ENCODE peak calls at places on chromosomes 4 and X, in four cellular contexts. W is upper lobe of right lung, B is breast epithelium, F is SJSA1. M is an unnamed sample.

GRCh38 chrX:115894087-115894486 is 276.5 kb upstream of the AGTR2 start:
- DNase-seq in W (no peak), F (no peak), B (no peak), M (no peak)

GRCh38 chr4:127809173-127809800 is 27.2 kb downstream of the HSPA4L start:
- DNase-seq in F (no peak), W (no peak), B (no peak), M (no peak)

GRCh38 chrX:120452131-120452530 is 17.0 kb downstream of the LAMP2 start:
- DNase-seq in W (no peak), F (no peak), B (no peak), M (no peak)

GRCh38 chrX:32126997-32127396 is 1055.2 kb upstream of the FTHL17 start:
- DNase-seq in B (no peak), F (no peak), W (no peak), M (no peak)

GRCh38 chr4:118058955-118059354 is 24.7 kb downstream of the NDST3 start:
- DNase-seq in W (no peak), F (no peak), B (no peak), M (no peak)

GRCh38 chrX:84240848-84241565 is 53.0 kb upstream of the RPS6KA6 start:
- DNase-seq in B (no peak), W (no peak), F (no peak), M (no peak)

GRCh38 chr4:130403221-130403620 is 1307.3 kb downstream of the C4orf33 start:
- DNase-seq in F (no peak), W (no peak), B (no peak), M (no peak)

GRCh38 chrX:123487674-123488073 is 245.2 kb downstream of the THOC2 start:
- DNase-seq in F (no peak), W (no peak), B (no peak), M (no peak)

GRCh38 chr4:77815651-77816050 is 3.5 kb downstream of the CNOT6L start:
- DNase-seq in B (no peak), F (no peak), W (no peak), M (no peak)

GRCh38 chr4:122798101-122798500 is 28.5 kb upstream of the FGF2 start:
- DNase-seq in W (no peak), F (peak; percentile 82), B (no peak), M (no peak)

GRCh38 chr4:36249605-36250004 is 5.3 kb upstream of the ARAP2 start:
- DNase-seq in W (no peak), F (no peak), B (no peak), M (no peak)

GRCh38 chr4:140044314-140044991 is 109.5 kb downstream of the MAML3 start:
- DNase-seq in B (no peak), W (no peak), F (no peak), M (no peak)

GRCh38 chr4:609400-610050 is 15.8 kb upstream of the PDE6B start:
- DNase-seq in F (no peak), W (no peak), B (no peak), M (no peak)

GRCh38 chrX:130186645-130187044 is 14.9 kb downstream of the RAB33A start:
- DNase-seq in F (no peak), W (no peak), B (no peak), M (no peak)

GRCh38 chr4:169902658-169903345 is 123.4 kb downstream of the MFAP3L start:
- DNase-seq in B (no peak), W (no peak), F (no peak), M (no peak)

GRCh38 chrX:826026-826425 is 195.4 kb downstream of the SHOX start:
- DNase-seq in F (no peak), B (no peak), W (no peak), M (no peak)

GRCh38 chr4:65193985-65194384 is 476.3 kb downstream of the EPHA5 start:
- DNase-seq in F (no peak), B (no peak), W (no peak), M (no peak)

GRCh38 chr4:21451032-21451431 is 497.5 kb downstream of the KCNIP4 start:
- DNase-seq in F (no peak), W (no peak), B (no peak), M (no peak)

GRCh38 chrX:20218809-20219505 is 47.8 kb downstream of the RPS6KA3 start:
- DNase-seq in B (no peak), F (no peak), W (no peak), M (no peak)

GRCh38 chr4:87057835-87058234 is 123.0 kb downstream of the AFF1 start:
- DNase-seq in B (no peak), W (no peak), F (no peak), M (no peak)

GRCh38 chr4:4364486-4365208 is 22.3 kb upstream of the NSG1 start:
- DNase-seq in F (no peak), B (no peak), W (no peak), M (no peak)

GRCh38 chrX:55489315-55490009 is at the start of gene USP51:
- DNase-seq in B (no peak), F (no peak), W (peak; percentile 73), M (no peak)

GRCh38 chr4:17098401-17098800 is 200.0 kb upstream of the LDB2 start:
- DNase-seq in W (no peak), F (no peak), B (no peak), M (no peak)

GRCh38 chr4:42653606-42654560 is 3.0 kb downstream of the ATP8A1 start:
- DNase-seq in B (no peak), W (no peak), F (no peak), M (no peak)
- H3K4me3 ChIP-seq in B (no peak overlapping the region), W (peak overlapping the region; percentile 91), F (no peak overlapping the region), M (no peak overlapping the region)

GRCh38 chr4:112287258-112287873 is 1.7 kb upstream of the TIFA start:
- DNase-seq in B (no peak), F (no peak), W (no peak), M (no peak)
- H3K27ac ChIP-seq in B (no peak overlapping the region), F (no peak overlapping the region), W (peak overlapping the region; percentile 34), M (peak overlapping the region; percentile 90)

GRCh38 chr4:5404073-5404472 is 304.3 kb downstream of the EVC2 start:
- DNase-seq in B (no peak), W (no peak), F (no peak), M (no peak)

GRCh38 chr4:5395781-5396180 is 312.6 kb downstream of the EVC2 start:
- DNase-seq in B (no peak), F (no peak), W (no peak), M (no peak)

GRCh38 chr4:5398056-5398455 is 310.3 kb downstream of the EVC2 start:
- DNase-seq in W (no peak), F (no peak), B (no peak), M (no peak)

GRCh38 chr4:5399790-5400421 is 308.5 kb downstream of the EVC2 start:
- DNase-seq in F (no peak), W (no peak), B (no peak), M (no peak)
- H3K4me3 ChIP-seq in F (no peak overlapping the region), W (no peak overlapping the region), B (no peak overlapping the region), M (no peak overlapping the region)

DNA sequence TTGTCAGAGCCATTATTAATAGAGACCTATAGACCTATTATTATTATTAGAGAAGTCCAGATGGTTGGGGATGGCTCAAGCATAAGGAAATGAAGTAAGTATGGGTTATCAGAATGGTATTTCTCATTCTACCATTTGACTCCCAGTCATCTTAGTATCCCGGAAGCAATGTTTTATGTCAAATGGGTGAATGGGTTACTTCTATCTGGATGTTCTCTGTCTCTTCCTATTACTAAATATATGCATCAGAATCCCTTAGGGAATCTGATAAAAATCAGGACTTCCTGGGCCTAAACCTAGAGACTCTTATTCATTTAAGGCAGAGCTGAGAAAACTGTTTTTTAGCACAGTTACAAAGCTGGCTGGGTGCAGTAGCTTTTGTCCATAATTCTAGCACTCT is 149.9 kb downstream of the SLC10A7 start:
- DNase-seq in F (no peak), B (no peak), W (no peak), M (no peak)
- H3K27ac ChIP-seq in F (no peak overlapping the region), B (no peak overlapping the region), W (no peak overlapping the region), M (no peak overlapping the region)

GRCh38 chr4:91288702-91289311 is 1015.0 kb upstream of the GRID2 start:
- DNase-seq in F (no peak), W (no peak), B (no peak), M (no peak)

GRCh38 chr4:91282217-91282616 is 1021.5 kb upstream of the GRID2 start:
- DNase-seq in B (no peak), W (no peak), F (no peak), M (no peak)

GRCh38 chr4:91283726-91284125 is 1020.0 kb upstream of the GRID2 start:
- DNase-seq in W (no peak), B (no peak), F (no peak), M (no peak)

GRCh38 chr4:91284480-91284879 is 1019.3 kb upstream of the GRID2 start:
- DNase-seq in B (no peak), W (no peak), F (no peak), M (no peak)

DNA sequence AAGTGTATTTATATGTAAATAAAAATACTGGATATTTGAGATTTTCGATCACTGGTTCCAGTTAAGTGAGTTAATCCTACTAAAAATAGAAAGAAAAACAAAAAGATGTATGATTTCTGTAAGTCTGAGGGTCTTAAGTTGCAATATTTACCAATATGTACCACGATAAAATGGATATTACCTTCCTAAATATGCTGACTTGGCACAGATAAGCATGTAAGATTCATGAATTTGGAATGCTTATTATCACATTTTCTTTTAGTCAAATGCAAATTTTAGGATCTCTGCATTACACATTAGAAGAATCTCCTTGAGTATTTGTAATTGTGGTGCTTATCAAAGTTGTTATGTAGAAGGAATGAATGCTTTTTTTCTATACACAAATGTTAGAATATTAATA is 1018.3 kb upstream of the GRID2 start:
- DNase-seq in F (no peak), W (no peak), B (no peak), M (no peak)
- H3K4me3 ChIP-seq in F (no peak overlapping the region), W (no peak overlapping the region), B (no peak overlapping the region), M (no peak overlapping the region)

GRCh38 chr4:44679060-44679459 is 840 bp downstream of the GUF1 start:
- DNase-seq in F (no peak), B (no peak), W (no peak), M (no peak)
- H3K27ac ChIP-seq in F (peak overlapping the region; percentile 24), B (peak overlapping the region; percentile 94), W (peak overlapping the region; percentile 91), M (peak overlapping the region; percentile 94)

M was measured in effector memory CD4-positive, alpha-beta T cell.